ENCODE peak calls at places on chromosomes 7 and 10, in nine cellular contexts. One of them, this sample, is unnamed.

GRCh38 chr10:62638062-62638477 is 166.4 kb upstream of the ADO start:
- DNase-seq in brain microvascular endothelial cell: peak
- DNase-seq in cardiac muscle cell: peak
- DNase-seq in A549: no peak
- DNase-seq in GM23338: no peak
- DNase-seq in ovary: peak
- DNase-seq in AG10803: peak
- DNase-seq in fibroblast of the aortic adventitia: peak
- DNase-seq in HCT116: no peak
- DNase-seq in this sample: peak

GRCh38 chr7:50868426-50869100 is 85.9 kb upstream of the GRB10 start:
- DNase-seq in brain microvascular endothelial cell: no peak
- DNase-seq in cardiac muscle cell: peak
- DNase-seq in A549: peak
- DNase-seq in GM23338: no peak
- DNase-seq in ovary: no peak
- DNase-seq in AG10803: no peak
- DNase-seq in fibroblast of the aortic adventitia: peak
- DNase-seq in HCT116: no peak
- DNase-seq in this sample: peak

GRCh38 chr10:97479939-97480338 is 18.3 kb downstream of the MMS19 start:
- DNase-seq in brain microvascular endothelial cell: no peak
- DNase-seq in cardiac muscle cell: no peak
- DNase-seq in A549: no peak
- DNase-seq in GM23338: peak
- DNase-seq in ovary: no peak
- DNase-seq in AG10803: no peak
- DNase-seq in fibroblast of the aortic adventitia: no peak
- DNase-seq in HCT116: no peak
- DNase-seq in this sample: no peak

GRCh38 chr7:155506854-155507337 is 39.5 kb downstream of the CNPY1 start:
- DNase-seq in brain microvascular endothelial cell: no peak
- DNase-seq in cardiac muscle cell: peak
- DNase-seq in A549: no peak
- DNase-seq in GM23338: peak
- DNase-seq in ovary: no peak
- DNase-seq in AG10803: no peak
- DNase-seq in fibroblast of the aortic adventitia: no peak
- DNase-seq in HCT116: no peak
- DNase-seq in this sample: peak

GRCh38 chr10:71082930-71083329 is 129.4 kb upstream of the UNC5B start:
- DNase-seq in brain microvascular endothelial cell: no peak
- DNase-seq in cardiac muscle cell: no peak
- DNase-seq in A549: no peak
- DNase-seq in GM23338: no peak
- DNase-seq in ovary: no peak
- DNase-seq in AG10803: no peak
- DNase-seq in fibroblast of the aortic adventitia: no peak
- DNase-seq in HCT116: no peak
- DNase-seq in this sample: no peak

GRCh38 chr10:86666538-86666937 is 1.8 kb upstream of the LDB3 start:
- DNase-seq in brain microvascular endothelial cell: no peak
- DNase-seq in cardiac muscle cell: no peak
- DNase-seq in A549: no peak
- DNase-seq in GM23338: no peak
- DNase-seq in ovary: no peak
- DNase-seq in AG10803: no peak
- DNase-seq in fibroblast of the aortic adventitia: no peak
- DNase-seq in HCT116: no peak
- DNase-seq in this sample: no peak

GRCh38 chr7:113085781-113086390 is 741 bp downstream of the GPR85 start:
- DNase-seq in brain microvascular endothelial cell: no peak
- DNase-seq in cardiac muscle cell: no peak
- DNase-seq in A549: peak
- DNase-seq in GM23338: peak
- DNase-seq in ovary: no peak
- DNase-seq in AG10803: peak
- DNase-seq in fibroblast of the aortic adventitia: peak
- DNase-seq in HCT116: no peak
- DNase-seq in this sample: peak

GRCh38 chr7:6579446-6579845 is 2.2 kb downstream of the ZDHHC4 start:
- DNase-seq in brain microvascular endothelial cell: peak
- DNase-seq in cardiac muscle cell: no peak
- DNase-seq in A549: peak
- DNase-seq in GM23338: peak
- DNase-seq in ovary: no peak
- DNase-seq in AG10803: peak
- DNase-seq in fibroblast of the aortic adventitia: no peak
- DNase-seq in HCT116: no peak
- DNase-seq in this sample: peak

GRCh38 chr10:44851413-44851812 is 59.7 kb upstream of the TMEM72 start:
- DNase-seq in brain microvascular endothelial cell: no peak
- DNase-seq in cardiac muscle cell: no peak
- DNase-seq in A549: no peak
- DNase-seq in GM23338: no peak
- DNase-seq in ovary: no peak
- DNase-seq in AG10803: no peak
- DNase-seq in fibroblast of the aortic adventitia: no peak
- DNase-seq in HCT116: no peak
- DNase-seq in this sample: no peak

GRCh38 chr7:94696981-94697670 is 41.2 kb upstream of the SGCE start:
- DNase-seq in brain microvascular endothelial cell: peak
- DNase-seq in cardiac muscle cell: no peak
- DNase-seq in A549: peak
- DNase-seq in GM23338: no peak
- DNase-seq in ovary: peak
- DNase-seq in AG10803: peak
- DNase-seq in fibroblast of the aortic adventitia: peak
- DNase-seq in HCT116: peak
- DNase-seq in this sample: peak

GRCh38 chr7:94064541-94065191 is 60.5 kb upstream of the BET1 start:
- DNase-seq in brain microvascular endothelial cell: peak
- DNase-seq in cardiac muscle cell: no peak
- DNase-seq in A549: no peak
- DNase-seq in GM23338: peak
- DNase-seq in ovary: no peak
- DNase-seq in AG10803: no peak
- DNase-seq in fibroblast of the aortic adventitia: peak
- DNase-seq in HCT116: no peak
- DNase-seq in this sample: peak

GRCh38 chr10:94310369-94310768 is 52.4 kb downstream of the NOC3L start:
- DNase-seq in brain microvascular endothelial cell: no peak
- DNase-seq in cardiac muscle cell: no peak
- DNase-seq in A549: no peak
- DNase-seq in GM23338: no peak
- DNase-seq in ovary: no peak
- DNase-seq in AG10803: no peak
- DNase-seq in fibroblast of the aortic adventitia: no peak
- DNase-seq in HCT116: no peak
- DNase-seq in this sample: no peak

GRCh38 chr7:94161476-94161875 is 157.3 kb upstream of the BET1 start:
- DNase-seq in brain microvascular endothelial cell: no peak
- DNase-seq in cardiac muscle cell: no peak
- DNase-seq in A549: no peak
- DNase-seq in GM23338: no peak
- DNase-seq in ovary: no peak
- DNase-seq in AG10803: no peak
- DNase-seq in fibroblast of the aortic adventitia: no peak
- DNase-seq in HCT116: no peak
- DNase-seq in this sample: no peak

GRCh38 chr7:154915600-154915999 is 87.3 kb downstream of the PAXIP1 start:
- DNase-seq in brain microvascular endothelial cell: no peak
- DNase-seq in cardiac muscle cell: no peak
- DNase-seq in A549: no peak
- DNase-seq in GM23338: no peak
- DNase-seq in ovary: no peak
- DNase-seq in AG10803: no peak
- DNase-seq in fibroblast of the aortic adventitia: no peak
- DNase-seq in HCT116: no peak
- DNase-seq in this sample: no peak

GRCh38 chr7:35530124-35531109 is 164.5 kb downstream of the HERPUD2 start:
- DNase-seq in brain microvascular endothelial cell: no peak
- DNase-seq in cardiac muscle cell: no peak
- DNase-seq in A549: no peak
- DNase-seq in GM23338: no peak
- DNase-seq in ovary: no peak
- DNase-seq in AG10803: no peak
- DNase-seq in fibroblast of the aortic adventitia: no peak
- DNase-seq in HCT116: no peak
- DNase-seq in this sample: no peak

GRCh38 chr7:2404714-2405119 is 1.3 kb downstream of the CHST12 start:
- DNase-seq in brain microvascular endothelial cell: no peak
- DNase-seq in cardiac muscle cell: no peak
- DNase-seq in A549: no peak
- DNase-seq in GM23338: no peak
- DNase-seq in ovary: no peak
- DNase-seq in AG10803: no peak
- DNase-seq in fibroblast of the aortic adventitia: no peak
- DNase-seq in HCT116: no peak
- DNase-seq in this sample: no peak
- H3K4me3 ChIP-seq in brain microvascular endothelial cell: peak
- H3K4me3 ChIP-seq in cardiac muscle cell: peak
- H3K4me3 ChIP-seq in A549: peak
- H3K4me3 ChIP-seq in GM23338: peak
- H3K4me3 ChIP-seq in ovary: peak
- H3K4me3 ChIP-seq in AG10803: peak
- H3K4me3 ChIP-seq in fibroblast of the aortic adventitia: peak
- H3K4me3 ChIP-seq in HCT116: peak
- H3K4me3 ChIP-seq in this sample: peak

GRCh38 chr7:142303650-142304049 is 45.8 kb upstream of the PRSS58 start:
- DNase-seq in brain microvascular endothelial cell: no peak
- DNase-seq in cardiac muscle cell: peak
- DNase-seq in A549: peak
- DNase-seq in GM23338: peak
- DNase-seq in ovary: no peak
- DNase-seq in AG10803: no peak
- DNase-seq in fibroblast of the aortic adventitia: no peak
- DNase-seq in HCT116: peak
- DNase-seq in this sample: no peak
- TF ChIP-seq CTCF in brain microvascular endothelial cell: peak
- TF ChIP-seq CTCF in cardiac muscle cell: no peak
- TF ChIP-seq CTCF in A549: peak
- TF ChIP-seq CTCF in GM23338: peak
- TF ChIP-seq CTCF in ovary: no peak
- TF ChIP-seq CTCF in AG10803: no peak
- TF ChIP-seq CTCF in fibroblast of the aortic adventitia: peak
- TF ChIP-seq CTCF in HCT116: peak
- TF ChIP-seq CTCF in this sample: peak

GRCh38 chr10:88282876-88283275 is 300.2 kb downstream of the RNLS start:
- DNase-seq in brain microvascular endothelial cell: no peak
- DNase-seq in cardiac muscle cell: no peak
- DNase-seq in A549: no peak
- DNase-seq in GM23338: no peak
- DNase-seq in ovary: no peak
- DNase-seq in AG10803: no peak
- DNase-seq in fibroblast of the aortic adventitia: no peak
- DNase-seq in HCT116: no peak
- DNase-seq in this sample: no peak

GRCh38 chr10:88286030-88286429 is 297.1 kb downstream of the RNLS start:
- DNase-seq in brain microvascular endothelial cell: no peak
- DNase-seq in cardiac muscle cell: no peak
- DNase-seq in A549: no peak
- DNase-seq in GM23338: no peak
- DNase-seq in ovary: no peak
- DNase-seq in AG10803: no peak
- DNase-seq in fibroblast of the aortic adventitia: no peak
- DNase-seq in HCT116: no peak
- DNase-seq in this sample: no peak

GRCh38 chr10:88280518-88280917 is 302.6 kb downstream of the RNLS start:
- DNase-seq in brain microvascular endothelial cell: no peak
- DNase-seq in cardiac muscle cell: no peak
- DNase-seq in A549: no peak
- DNase-seq in GM23338: no peak
- DNase-seq in ovary: no peak
- DNase-seq in AG10803: no peak
- DNase-seq in fibroblast of the aortic adventitia: no peak
- DNase-seq in HCT116: no peak
- DNase-seq in this sample: no peak

GRCh38 chr10:88278912-88279311 is 304.2 kb downstream of the RNLS start:
- DNase-seq in brain microvascular endothelial cell: peak
- DNase-seq in cardiac muscle cell: no peak
- DNase-seq in A549: no peak
- DNase-seq in GM23338: no peak
- DNase-seq in ovary: no peak
- DNase-seq in AG10803: no peak
- DNase-seq in fibroblast of the aortic adventitia: no peak
- DNase-seq in HCT116: no peak
- DNase-seq in this sample: peak

DNA sequence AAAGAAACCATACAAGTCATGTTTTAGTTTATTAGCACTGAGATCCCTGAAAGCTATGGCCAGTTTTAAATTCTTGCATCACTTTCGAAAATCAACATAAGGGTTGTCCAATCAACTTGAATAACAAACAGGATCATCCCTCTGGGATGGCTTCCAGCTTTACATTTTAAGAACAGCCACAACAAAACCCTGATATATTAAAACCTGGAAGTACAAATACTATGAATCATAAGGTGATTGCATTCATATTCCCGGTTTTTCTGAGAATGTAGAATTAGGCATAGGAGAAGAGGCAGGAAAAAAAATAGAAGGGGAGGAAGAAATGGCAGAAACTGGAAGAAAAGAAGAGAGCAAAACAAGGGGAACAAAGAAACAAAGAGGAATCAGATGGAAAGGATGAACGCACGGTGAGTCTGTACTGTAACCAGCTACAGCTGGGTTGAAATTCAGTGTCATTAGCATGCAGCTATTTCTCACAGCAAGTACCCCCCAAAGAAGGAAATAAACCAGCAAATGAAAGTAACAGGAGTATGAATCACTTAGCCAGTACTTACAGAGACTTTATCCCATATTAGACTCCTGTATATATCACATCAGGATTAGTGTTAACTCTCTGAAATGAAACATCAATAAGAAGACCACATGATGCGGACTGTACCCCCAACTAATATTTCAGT is 301.4 kb downstream of the RNLS start:
- DNase-seq in brain microvascular endothelial cell: peak
- DNase-seq in cardiac muscle cell: no peak
- DNase-seq in A549: peak
- DNase-seq in GM23338: no peak
- DNase-seq in ovary: no peak
- DNase-seq in AG10803: peak
- DNase-seq in fibroblast of the aortic adventitia: peak
- DNase-seq in HCT116: no peak
- DNase-seq in this sample: peak
- H3K4me3 ChIP-seq in brain microvascular endothelial cell: peak
- H3K4me3 ChIP-seq in cardiac muscle cell: no peak
- H3K4me3 ChIP-seq in A549: no peak
- H3K4me3 ChIP-seq in GM23338: no peak
- H3K4me3 ChIP-seq in ovary: no peak
- H3K4me3 ChIP-seq in AG10803: peak
- H3K4me3 ChIP-seq in fibroblast of the aortic adventitia: no peak
- H3K4me3 ChIP-seq in HCT116: no peak
- H3K4me3 ChIP-seq in this sample: peak

DNA sequence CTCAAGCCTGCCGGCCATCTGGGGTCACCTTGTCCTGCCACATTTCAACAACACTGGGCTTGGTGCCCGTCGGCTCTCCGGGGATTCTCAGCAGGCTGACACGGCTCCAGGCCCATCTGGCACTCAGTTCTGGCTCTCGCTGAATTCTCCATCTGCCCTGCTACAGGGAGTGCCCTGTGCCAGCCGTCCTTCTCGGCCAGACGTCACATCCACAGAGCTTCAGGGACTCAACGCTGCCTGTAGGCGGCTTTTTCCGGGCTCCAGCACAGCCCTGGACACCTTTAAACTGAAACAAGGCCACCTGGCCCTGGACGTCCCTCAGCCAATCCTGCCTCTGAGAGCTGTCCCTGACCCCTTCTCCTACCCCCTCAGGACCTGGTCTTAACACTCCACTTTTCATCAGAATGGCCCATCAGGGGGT is 43.0 kb downstream of the TMEM130 start:
- DNase-seq in brain microvascular endothelial cell: no peak
- DNase-seq in cardiac muscle cell: no peak
- DNase-seq in A549: no peak
- DNase-seq in GM23338: peak
- DNase-seq in ovary: peak
- DNase-seq in AG10803: peak
- DNase-seq in fibroblast of the aortic adventitia: no peak
- DNase-seq in HCT116: no peak
- DNase-seq in this sample: no peak
- TF ChIP-seq CTCF in brain microvascular endothelial cell: no peak
- TF ChIP-seq CTCF in cardiac muscle cell: no peak
- TF ChIP-seq CTCF in A549: no peak
- TF ChIP-seq CTCF in GM23338: no peak
- TF ChIP-seq CTCF in ovary: no peak
- TF ChIP-seq CTCF in AG10803: peak
- TF ChIP-seq CTCF in fibroblast of the aortic adventitia: no peak
- TF ChIP-seq CTCF in HCT116: no peak
- TF ChIP-seq CTCF in this sample: no peak

This sample was measured in choroid plexus epithelial cell.